ENCODE peak calls at places on chromosome 9, in ten cellular contexts. L, Z, K, C, O, Y, I, M, V and E are unnamed samples.

GRCh38 chr9:120868676-120869359 is 8.2 kb downstream of the PHF19 start:
- DNase-seq in L (peak; percentile 99), Z (peak; percentile 99), K (peak; percentile 97), C (peak; percentile 79), O (peak; percentile 57), Y (peak; percentile 85), I (peak; percentile 97), M (peak; percentile 98), V (peak; percentile 95), E (peak; percentile 77)

GRCh38 chr9:32487981-32488380 is 38.0 kb downstream of the RIGI start:
- DNase-seq in L (no peak), Z (no peak), K (peak; percentile 36), C (no peak), O (peak; percentile 24), Y (peak; percentile 72), I (no peak), M (peak; percentile 83), V (no peak), E (no peak)

GRCh38 chr9:133236291-133237071 is 27.4 kb upstream of the OBP2B start:
- DNase-seq in L (no peak), Z (no peak), K (no peak), C (no peak), O (no peak), Y (no peak), I (peak; percentile 14), M (no peak), V (no peak), E (no peak)

GRCh38 chr9:87504938-87505337 is 7.3 kb downstream of the DAPK1 start:
- DNase-seq in L (no peak), Z (no peak), K (no peak), C (no peak), O (no peak), Y (no peak), I (no peak), M (no peak), V (no peak), E (no peak)

GRCh38 chr9:124658165-124659017 is 112.7 kb downstream of the NR6A1 start:
- DNase-seq in L (peak; percentile 96), Z (peak; percentile 71), K (peak; percentile 88), C (peak; percentile 97), O (peak; percentile 93), Y (peak; percentile 98), I (peak; percentile 23), M (peak; percentile 99), V (peak; percentile 85), E (peak; percentile 92)

GRCh38 chr9:120931278-120932085 is 4.9 kb upstream of the TRAF1 start:
- DNase-seq in L (peak; percentile 70), Z (peak; percentile 78), K (peak; percentile 76), C (no peak), O (no peak), Y (peak; percentile 69), I (no peak), M (peak; percentile 72), V (peak; percentile 60), E (peak; percentile 50)

GRCh38 chr9:79757906-79758669 is 186.3 kb downstream of the TLE4 start:
- DNase-seq in L (peak; percentile 21), Z (no peak), K (peak; percentile 61), C (no peak), O (no peak), Y (no peak), I (no peak), M (peak; percentile 66), V (no peak), E (no peak)

GRCh38 chr9:135145312-135145711 is 57.8 kb downstream of the OLFM1 start:
- DNase-seq in L (no peak), Z (no peak), K (no peak), C (no peak), O (no peak), Y (no peak), I (no peak), M (no peak), V (no peak), E (no peak)

GRCh38 chr9:33439731-33440130 is 7.7 kb downstream of the AQP3 start:
- DNase-seq in L (no peak), Z (no peak), K (no peak), C (no peak), O (no peak), Y (no peak), I (no peak), M (no peak), V (no peak), E (no peak)

GRCh38 chr9:134534661-134535080 is 106.9 kb upstream of the COL5A1 start:
- DNase-seq in L (no peak), Z (no peak), K (no peak), C (no peak), O (no peak), Y (peak; percentile 50), I (no peak), M (peak; percentile 73), V (no peak), E (no peak)

GRCh38 chr9:33287087-33287490 is 3.2 kb upstream of the NFX1 start:
- DNase-seq in L (peak; percentile 72), Z (peak; percentile 74), K (peak; percentile 86), C (no peak), O (peak; percentile 47), Y (peak; percentile 38), I (no peak), M (peak; percentile 85), V (peak; percentile 34), E (peak; percentile 52)

GRCh38 chr9:113661074-113661473 is 197.5 kb downstream of the RGS3 start:
- DNase-seq in L (no peak), Z (peak; percentile 4), K (no peak), C (no peak), O (no peak), Y (no peak), I (no peak), M (no peak), V (no peak), E (no peak)

GRCh38 chr9:8706546-8706945 is 907.0 kb upstream of the DMAC1 start:
- DNase-seq in L (no peak), Z (no peak), K (no peak), C (no peak), O (no peak), Y (no peak), I (no peak), M (no peak), V (no peak), E (no peak)

GRCh38 chr9:117273612-117274011 is 141.2 kb downstream of the ASTN2 start:
- DNase-seq in L (no peak), Z (no peak), K (no peak), C (no peak), O (no peak), Y (no peak), I (no peak), M (no peak), V (no peak), E (no peak)

GRCh38 chr9:113992276-113992951 is 85.7 kb downstream of the AMBP start:
- DNase-seq in L (no peak), Z (peak; percentile 42), K (no peak), C (no peak), O (no peak), Y (no peak), I (no peak), M (no peak), V (peak; percentile 79), E (no peak)

GRCh38 chr9:134369416-134370212 is 43.4 kb downstream of the RXRA start:
- DNase-seq in L (no peak), Z (no peak), K (no peak), C (no peak), O (no peak), Y (no peak), I (no peak), M (no peak), V (no peak), E (no peak)

GRCh38 chr9:122912964-122913673 is at the start of gene ZBTB6:
- DNase-seq in L (peak; percentile 86), Z (peak; percentile 87), K (peak; percentile 90), C (peak; percentile 62), O (peak; percentile 68), Y (peak; percentile 81), I (peak; percentile 69), M (peak; percentile 88), V (peak; percentile 80), E (no peak)
- H3K4me3 ChIP-seq in L (peak within 1 kb of the TSS; percentile 84), Z (peak within 1 kb of the TSS; percentile 72), K (peak within 1 kb of the TSS; percentile 94), C (peak within 1 kb of the TSS; percentile 59), O (peak within 1 kb of the TSS; percentile 59), Y (peak within 1 kb of the TSS; percentile 92), I (peak within 1 kb of the TSS; percentile 68), M (peak within 1 kb of the TSS; percentile 84), V (peak within 1 kb of the TSS; percentile 59), E (peak within 1 kb of the TSS; percentile 90)

GRCh38 chr9:7009065-7009464 is 251.3 kb downstream of the KDM4C start:
- DNase-seq in L (no peak), Z (no peak), K (no peak), C (no peak), O (no peak), Y (no peak), I (no peak), M (no peak), V (no peak), E (no peak)
- TF ChIP-seq CTCF in L (no peak), Z (no peak), K (no peak), C (no peak), O (no peak), Y (no peak), I (no peak), M (no peak), V (no peak), E (no peak)

DNA sequence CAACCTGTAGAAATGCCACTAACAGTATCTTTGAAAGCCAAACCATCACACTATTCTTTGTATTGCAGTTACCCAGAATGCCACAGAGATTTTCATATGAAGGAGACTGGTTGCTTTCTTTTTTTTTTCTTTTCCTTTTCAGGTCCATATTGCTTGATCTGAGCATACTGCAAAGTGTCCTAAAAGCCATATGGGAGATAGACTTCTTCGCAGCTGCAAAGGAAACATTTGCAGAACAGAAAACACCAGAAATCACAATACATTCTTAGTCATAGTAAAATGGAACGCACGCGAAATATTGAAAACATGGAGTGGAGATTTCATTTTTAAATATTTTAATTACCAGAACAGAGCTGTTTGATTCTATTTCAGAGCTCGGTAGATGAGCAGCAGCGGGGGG is 284.1 kb downstream of the NFIB start:
- DNase-seq in L (no peak), Z (no peak), K (peak; percentile 33), C (no peak), O (no peak), Y (no peak), I (no peak), M (peak; percentile 45), V (no peak), E (no peak)
- H3K4me3 ChIP-seq in L (peak overlapping the region; percentile 18), Z (no peak overlapping the region), K (peak overlapping the region; percentile 40), C (no peak overlapping the region), O (peak overlapping the region; percentile 22), Y (no peak overlapping the region), I (no peak overlapping the region), M (peak overlapping the region; percentile 45), V (peak overlapping the region; percentile 17), E (peak overlapping the region; percentile 28)

DNA sequence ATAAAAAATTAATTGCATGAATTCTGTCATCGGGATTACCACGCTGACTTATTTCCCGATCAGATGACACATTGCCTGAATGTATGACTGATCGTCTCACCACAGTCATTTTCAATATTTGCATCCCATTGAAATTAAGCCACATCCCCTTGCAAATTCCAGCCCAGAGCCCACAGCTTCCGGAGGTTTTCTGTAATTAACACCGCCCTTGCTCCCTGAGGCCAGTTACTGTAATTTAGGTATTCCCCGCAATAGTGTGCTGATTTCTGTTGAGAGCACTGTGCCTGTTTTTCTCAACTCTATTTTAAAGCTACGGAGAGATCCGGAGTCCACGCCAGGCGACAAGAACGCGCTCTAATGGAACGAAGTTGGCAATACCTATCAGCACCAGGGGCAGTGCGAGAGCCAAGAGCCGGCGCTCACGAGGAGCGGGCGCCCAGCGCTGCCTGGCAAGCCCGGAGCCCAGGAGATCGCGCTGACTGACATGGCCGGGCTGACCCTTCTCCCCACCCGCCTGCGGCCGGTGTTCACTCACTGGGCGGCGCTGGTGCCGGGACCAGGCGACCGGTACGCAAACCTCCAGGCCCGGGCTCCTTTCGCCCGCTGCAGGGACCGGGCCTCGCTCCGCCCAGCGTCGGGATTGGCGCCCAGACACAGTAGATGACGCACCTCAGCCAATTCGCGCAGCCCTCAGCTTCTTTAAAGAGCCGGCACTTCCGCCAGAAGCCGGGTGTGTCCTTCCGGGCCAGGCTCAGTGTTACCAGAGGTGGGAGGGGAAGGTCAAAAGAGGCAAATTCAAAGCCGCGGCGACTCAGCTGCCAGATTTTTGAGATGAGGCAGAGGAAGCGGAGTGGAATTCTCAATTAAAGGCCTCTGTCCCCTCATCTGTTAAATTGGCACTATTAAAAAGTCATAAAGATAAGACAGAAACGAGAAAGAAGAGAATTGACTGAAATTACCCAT is at the start of gene PLGRKT:
- DNase-seq in L (peak; percentile 93), Z (peak; percentile 98), K (peak; percentile 97), C (peak; percentile 71), O (peak; percentile 64), Y (peak; percentile 88), I (peak; percentile 94), M (peak; percentile 93), V (peak; percentile 95), E (peak; percentile 80)
- TF ChIP-seq CTCF in L (peak; percentile 19), Z (no peak), K (no peak), C (peak; percentile 12), O (peak; percentile 19), Y (no peak), I (peak; percentile 31), M (peak; percentile 12), V (no peak), E (no peak)